ENCODE peak calls at places on chromosomes 13 and 19, in ten cellular contexts. T is amniotic stem cell; G is GM18507; N is activated T-cell treated with anti-CD3 and anti-CD28 coated beads for 1 hour; Z is neuronal stem cell; W is GDM1; C is lower leg skin; B is progenitor cell of endocrine pancreas; K is stimulated activated CD8-positive, alpha-beta memory T cell treated with anti-CD3 and anti-CD28 coated beads, Interleukin-12 subunit alpha, Interleukin-12 subunit beta, amount 100 ng/mL, for 4 hours; Y is effector memory CD8-positive, alpha-beta T cell. M is an unnamed sample.

GRCh38 chr19:47726467-47726866 is 13.2 kb downstream of the EHD2 start:
- DNase-seq in W (no peak), G (no peak), T (no peak), K (no peak), C (no peak), B (no peak), Y (no peak), N (no peak), Z (no peak), M (no peak)

GRCh38 chr13:26946675-26947342 is 186.2 kb upstream of the GPR12 start:
- DNase-seq in T (no peak), B (no peak), K (no peak), G (peak), Z (peak), Y (no peak), C (no peak), N (no peak), W (peak), M (peak)

GRCh38 chr19:4633140-4633967 is 6.0 kb upstream of the TNFAIP8L1 start:
- DNase-seq in B (peak), W (peak), C (no peak), G (peak), Y (peak), N (peak), K (no peak), T (no peak), Z (no peak), M (peak)

GRCh38 chr19:17680235-17680722 is 7.9 kb downstream of the UNC13A start:
- DNase-seq in T (no peak), Y (peak), W (peak), G (peak), K (peak), Z (no peak), C (peak), B (no peak), N (peak), M (peak)

GRCh38 chr13:111413407-111414187 is 93.2 kb downstream of the TEX29 start:
- DNase-seq in T (no peak), K (no peak), B (no peak), Y (no peak), N (no peak), Z (no peak), C (no peak), W (no peak), G (no peak), M (no peak)

GRCh38 chr13:44412341-44412935 is 38.8 kb downstream of the SERP2 start:
- DNase-seq in Z (no peak), W (no peak), C (no peak), Y (no peak), B (no peak), T (no peak), N (no peak), K (no peak), G (no peak), M (no peak)

GRCh38 chr19:16200038-16200775 is 2.5 kb downstream of the AP1M1 start:
- DNase-seq in N (no peak), B (no peak), T (no peak), C (no peak), K (no peak), Y (no peak), G (no peak), W (no peak), Z (no peak), M (no peak)

GRCh38 chr19:39024875-39025641 is 7.3 kb downstream of the FBXO27 start:
- DNase-seq in T (no peak), N (no peak), B (no peak), W (no peak), Z (no peak), K (no peak), C (no peak), Y (no peak), G (no peak), M (no peak)

GRCh38 chr19:677601-678380 is 1.6 kb downstream of the FSTL3 start:
- DNase-seq in T (no peak), W (no peak), Z (no peak), C (peak), K (no peak), Y (no peak), G (no peak), N (no peak), B (no peak), M (no peak)

GRCh38 chr13:110442946-110443632 is 118.4 kb downstream of the RAB20 start:
- DNase-seq in T (peak), Z (no peak), N (no peak), K (no peak), C (peak), Y (no peak), W (no peak), B (no peak), G (no peak), M (no peak)

GRCh38 chr13:48829536-48829935 is 146.2 kb upstream of the FNDC3A start:
- DNase-seq in T (no peak), K (no peak), C (no peak), N (no peak), Z (no peak), W (no peak), Y (no peak), G (no peak), B (no peak), M (peak)

GRCh38 chr19:3863648-3864047 is 5.2 kb downstream of the ZFR2 start:
- DNase-seq in Y (no peak), B (no peak), Z (no peak), W (no peak), C (no peak), G (no peak), T (no peak), K (no peak), N (no peak), M (no peak)

GRCh38 chr13:36919206-36919832 is 719 bp downstream of the SMAD9 start:
- DNase-seq in C (peak), N (no peak), Z (peak), T (no peak), G (no peak), K (no peak), W (no peak), B (peak), Y (no peak), M (no peak)

GRCh38 chr19:19096641-19097627 is 33.1 kb downstream of the SLC25A42 start:
- DNase-seq in B (no peak), N (no peak), G (no peak), T (no peak), Y (no peak), W (no peak), K (no peak), Z (no peak), C (no peak), M (no peak)

GRCh38 chr13:29771247-29771646 is 79.2 kb downstream of the UBL3 start:
- DNase-seq in N (no peak), K (no peak), Y (no peak), G (no peak), T (peak), Z (peak), W (no peak), B (no peak), C (no peak), M (peak)

GRCh38 chr13:60976367-60976766 is 439.3 kb downstream of the PCDH20 start:
- DNase-seq in W (no peak), N (no peak), T (no peak), Z (no peak), Y (no peak), B (no peak), K (no peak), C (no peak), G (no peak), M (no peak)

GRCh38 chr19:49339364-49340068 is 4.3 kb downstream of the CD37 start:
- DNase-seq in K (no peak), Z (peak), T (no peak), C (peak), W (no peak), B (peak), N (no peak), G (no peak), Y (no peak), M (no peak)

GRCh38 chr13:29067306-29067945 is 247.3 kb downstream of the MTUS2 start:
- DNase-seq in K (no peak), Z (no peak), Y (no peak), T (no peak), W (no peak), C (no peak), B (no peak), G (no peak), N (no peak), M (no peak)

GRCh38 chr13:38514575-38514974 is 164.9 kb downstream of the UFM1 start:
- DNase-seq in K (no peak), T (no peak), G (no peak), C (no peak), W (no peak), B (no peak), Y (no peak), N (no peak), Z (no peak), M (no peak)

GRCh38 chr19:23718802-23719201 is 31.8 kb upstream of the ZNF675 start:
- DNase-seq in C (no peak), Y (no peak), N (no peak), G (no peak), B (no peak), Z (no peak), K (no peak), T (no peak), W (no peak), M (no peak)

GRCh38 chr19:32580901-32581703 is at the start of gene PDCD5:
- DNase-seq in Z (peak), B (peak), K (peak), C (peak), W (peak), T (peak), N (peak), Y (peak), G (peak), M (peak)

GRCh38 chr19:13956365-13956744 is 4.0 kb downstream of the DCAF15 start:
- DNase-seq in B (no peak), N (no peak), T (no peak), W (no peak), G (no peak), Z (no peak), Y (no peak), C (peak), K (no peak), M (no peak)

GRCh38 chr13:78655007-78655406 is 3.9 kb downstream of the OBI1 start:
- DNase-seq in B (no peak), C (no peak), G (no peak), T (no peak), Z (no peak), W (no peak), Y (no peak), K (no peak), N (no peak), M (no peak)

GRCh38 chr13:79442221-79442620 is 36.2 kb upstream of the RBM26 start:
- DNase-seq in W (no peak), N (no peak), Y (no peak), T (no peak), Z (no peak), B (no peak), K (no peak), C (no peak), G (no peak), M (no peak)

GRCh38 chr13:50543767-50544166 is 299.7 kb downstream of the DLEU7 start:
- DNase-seq in Z (no peak), Y (no peak), G (no peak), W (no peak), T (peak), K (no peak), B (no peak), N (no peak), C (no peak), M (no peak)